ENCODE peak calls at places on chromosomes 6 and 20, in six cellular contexts. U is esophagus squamous epithelium, H is HCT116, T is A549, R is tibial nerve, O is uterus. B is an unnamed sample.

GRCh38 chr20:10718671-10719070 is 44.9 kb upstream of the JAG1 start:
- DNase-seq in O (no peak), H (no peak), R (no peak), T (no peak), U (no peak), B (no peak)

GRCh38 chr6:117298941-117299340 is 33.6 kb downstream of the VGLL2 start:
- DNase-seq in T (no peak), R (no peak), O (no peak), H (no peak), U (no peak), B (no peak)

GRCh38 chr6:158002249-158002950 is 20.7 kb downstream of the SYNJ2 start:
- DNase-seq in U (peak), T (no peak), H (peak), R (no peak), O (no peak), B (peak)

GRCh38 chr6:117317261-117317660 is 51.9 kb downstream of the VGLL2 start:
- DNase-seq in T (peak), O (no peak), U (no peak), H (peak), R (no peak), B (no peak)

GRCh38 chr6:69867075-69867911 is 937 bp downstream of the COL19A1 start:
- DNase-seq in U (no peak), H (no peak), O (peak), R (no peak), T (peak), B (peak)

GRCh38 chr6:42099340-42100028 is 42.9 kb downstream of the C6orf132 start:
- DNase-seq in R (no peak), O (peak), T (no peak), H (no peak), U (no peak), B (peak)

GRCh38 chr6:107330190-107330589 is 129.2 kb downstream of the PDSS2 start:
- DNase-seq in U (no peak), O (no peak), T (no peak), H (no peak), R (no peak), B (no peak)

GRCh38 chr6:167137881-167138280 is 15.0 kb downstream of the CCR6 start:
- DNase-seq in R (no peak), H (no peak), U (no peak), O (no peak), T (no peak), B (no peak)

GRCh38 chr6:16230953-16231352 is 7.4 kb upstream of the GMPR start:
- DNase-seq in U (no peak), R (no peak), H (no peak), O (no peak), T (no peak), B (no peak)

GRCh38 chr6:142300302-142300701 is 1.5 kb upstream of the ADGRG6 start:
- DNase-seq in U (no peak), T (no peak), R (no peak), O (no peak), H (no peak), B (no peak)

GRCh38 chr6:90219168-90219985 is 77.3 kb downstream of the BACH2 start:
- DNase-seq in O (peak), T (no peak), U (no peak), R (peak), H (no peak), B (no peak)

GRCh38 chr6:135651964-135652755 is 154.6 kb upstream of the AHI1 start:
- DNase-seq in U (no peak), H (no peak), T (no peak), O (no peak), R (no peak), B (no peak)

GRCh38 chr20:23841693-23842092 is 15.2 kb upstream of the CST2 start:
- DNase-seq in T (no peak), H (no peak), R (no peak), U (no peak), O (no peak), B (no peak)

GRCh38 chr20:47748069-47748468 is 37.2 kb downstream of the SULF2 start:
- DNase-seq in H (no peak), O (no peak), U (no peak), T (no peak), R (no peak), B (no peak)

GRCh38 chr20:18632196-18632789 is 44.4 kb downstream of the DTD1 start:
- DNase-seq in U (no peak), O (peak), T (peak), R (peak), H (peak), B (peak)

GRCh38 chr6:149059557-149059956 is 258.0 kb upstream of the TAB2 start:
- DNase-seq in O (no peak), U (no peak), T (no peak), H (no peak), R (no peak), B (no peak)

GRCh38 chr20:45405566-45406259 is 2.4 kb upstream of the DBNDD2 start:
- DNase-seq in T (no peak), R (no peak), H (no peak), U (no peak), O (peak), B (no peak)

GRCh38 chr20:58524814-58525213 is 9.6 kb upstream of the APCDD1L start:
- DNase-seq in U (no peak), R (no peak), T (no peak), O (no peak), H (no peak), B (no peak)

GRCh38 chr20:18288748-18289705 is 700 bp downstream of the ZNF133 start:
- DNase-seq in U (no peak), T (peak), H (no peak), R (no peak), O (no peak), B (no peak)

DNA sequence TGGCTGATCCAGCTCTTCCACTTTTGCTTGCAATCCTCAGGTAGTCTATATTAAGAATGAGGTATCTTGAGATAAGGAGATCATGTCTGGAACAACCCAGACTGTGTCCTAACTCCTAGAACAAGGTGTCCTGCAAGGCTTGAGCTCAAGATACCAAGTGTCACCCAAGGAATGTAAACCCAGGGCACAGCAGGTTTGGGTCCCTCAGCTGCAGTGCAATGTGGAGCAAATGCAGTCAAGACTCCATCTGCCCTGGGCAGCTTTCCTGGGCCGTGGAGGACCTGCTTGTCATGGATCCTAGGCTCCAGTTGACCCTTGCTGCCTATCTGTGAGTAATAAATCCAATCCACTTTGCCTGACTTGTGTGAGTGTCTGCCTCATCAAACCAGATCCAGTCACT is 166.1 kb downstream of the OTOR start:
- DNase-seq in R (no peak), H (no peak), T (no peak), O (no peak), U (no peak), B (no peak)
- H3K4me3 ChIP-seq in R (no peak), H (no peak), T (no peak), O (no peak), U (no peak), B (no peak)

GRCh38 chr20:35729283-35729807 is 12.7 kb downstream of the RBM39 start:
- DNase-seq in H (no peak), T (no peak), R (no peak), U (no peak), O (no peak), B (no peak)
- TF ChIP-seq POLR2A in H (no peak), T (no peak), R (no peak), U (no peak), O (no peak), B (no peak)

GRCh38 chr6:13261464-13261994 is 66.8 kb downstream of the TBC1D7 start:
- DNase-seq in U (no peak), H (no peak), T (no peak), O (no peak), R (no peak), B (no peak)
- H3K4me3 ChIP-seq in U (no peak), H (no peak), T (no peak), O (no peak), R (no peak), B (no peak)

GRCh38 chr20:31665753-31666152 is 28.0 kb downstream of the COX4I2 start:
- DNase-seq in O (no peak), R (no peak), H (no peak), T (no peak), U (no peak), B (no peak)

GRCh38 chr20:31667315-31668285 is 29.9 kb downstream of the COX4I2 start:
- DNase-seq in T (no peak), O (no peak), H (no peak), R (no peak), U (no peak), B (no peak)

GRCh38 chr20:31663838-31664695 is 26.4 kb downstream of the COX4I2 start:
- DNase-seq in U (no peak), R (no peak), T (no peak), O (no peak), H (no peak), B (peak)

GRCh38 chr20:31664696-31665354 is 27.1 kb downstream of the COX4I2 start:
- DNase-seq in O (no peak), U (no peak), H (no peak), T (no peak), R (no peak), B (no peak)

GRCh38 chr20:31666258-31667042 is 28.7 kb downstream of the COX4I2 start:
- DNase-seq in O (no peak), R (peak), U (no peak), T (no peak), H (no peak), B (no peak)
- TF ChIP-seq POLR2A in O (no peak), R (peak), U (no peak), T (no peak), H (no peak), B (no peak)

DNA sequence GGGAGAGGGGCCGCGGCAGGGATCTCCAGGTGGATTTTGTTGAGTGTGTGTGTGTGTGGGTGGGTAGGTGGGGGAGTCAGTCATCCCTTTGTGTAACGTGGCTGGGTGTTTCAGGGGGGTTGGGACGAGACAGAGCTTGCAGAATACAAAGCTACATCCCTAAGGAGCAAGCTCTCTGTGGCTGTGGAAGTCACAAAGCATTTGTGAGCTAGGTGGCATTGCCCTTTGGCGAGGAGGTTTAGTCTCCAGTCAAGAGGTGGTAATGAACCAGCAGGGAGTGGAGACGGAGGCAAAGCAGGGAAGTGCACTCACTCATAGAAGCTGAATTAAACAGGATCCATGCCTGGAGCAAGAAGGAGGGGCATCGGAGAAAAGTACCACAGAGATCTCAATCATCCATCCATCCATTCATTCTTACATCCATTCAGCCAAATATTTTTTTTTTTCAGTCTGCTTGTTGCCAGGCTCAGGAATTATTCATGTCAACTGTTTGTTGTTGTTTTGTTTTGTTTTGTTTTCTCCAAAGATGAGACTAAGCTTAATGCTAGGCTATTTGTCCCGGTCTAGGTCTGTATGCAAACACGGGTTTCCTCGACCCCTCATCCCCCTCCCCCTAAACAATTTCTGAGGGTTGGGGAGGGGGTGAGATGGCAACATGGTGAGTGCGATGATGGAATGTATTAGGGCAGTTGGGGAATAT is 913 bp downstream of the HCRTR2 start:
- DNase-seq in O (no peak), T (no peak), R (no peak), U (no peak), H (no peak), B (no peak)
- H3K4me3 ChIP-seq in O (no peak), T (no peak), R (no peak), U (no peak), H (no peak), B (no peak)

GRCh38 chr20:653110-653589 is at the start of gene SRXN1:
- DNase-seq in H (peak), T (peak), R (peak), O (peak), U (peak), B (peak)
- TF ChIP-seq POLR2A in H (peak), T (peak), R (peak), O (no peak), U (no peak), B (no peak)

GRCh38 chr20:1335961-1336698 is 7.2 kb upstream of the SDCBP2 start:
- DNase-seq in T (no peak), R (no peak), H (no peak), O (no peak), U (no peak), B (no peak)
- H3K4me3 ChIP-seq in T (no peak), R (no peak), H (no peak), O (no peak), U (no peak), B (no peak)

B was measured in stomach.